ENCODE peak calls at places on chromosomes 13 and 19, in seven cellular contexts. V is stimulated activated CD8-positive, alpha-beta memory T cell treated with anti-CD3 and anti-CD28 coated beads, Interleukin-7, amount 100 ng/mL, for 24 hours; Q is small intestine; M is activated CD8-positive, alpha-beta T cell treated with anti-CD3 and anti-CD28 coated beads for 36 hours; C is activated naive CD8-positive, alpha-beta T cell treated with anti-CD3 and anti-CD28 coated beads, Interleukin-2, amount 50 U/mL, for 24 hours; N is substantia nigra; Y is neural crest cell. S is an unnamed sample.

GRCh38 chr13:76647550-76647949 is 238.7 kb downstream of the KCTD12 start:
- DNase-seq in V (no peak), Q (no peak), M (no peak), C (no peak), N (no peak), Y (no peak), S (no peak)

GRCh38 chr13:34435338-34435737 is 506.7 kb upstream of the NBEA start:
- DNase-seq in V (no peak), Q (no peak), M (no peak), C (no peak), N (no peak), Y (no peak), S (no peak)

GRCh38 chr19:752652-753517 is 2.0 kb downstream of the MISP start:
- DNase-seq in V (no peak), Q (peak), M (no peak), C (no peak), N (no peak), Y (no peak), S (no peak)

GRCh38 chr13:42753697-42754096 is 27.7 kb upstream of the FAM216B start:
- DNase-seq in V (no peak), Q (no peak), M (no peak), C (no peak), N (no peak), Y (no peak), S (no peak)

GRCh38 chr19:18479964-18480723 is 41.7 kb downstream of the ELL start:
- DNase-seq in V (no peak), Q (no peak), M (no peak), C (no peak), N (no peak), Y (no peak), S (no peak)

GRCh38 chr13:46179576-46180368 is 2.2 kb downstream of the LCP1 start:
- DNase-seq in V (peak), Q (peak), M (peak), C (peak), N (no peak), Y (no peak), S (peak)

GRCh38 chr19:8145969-8146368 is 3.4 kb downstream of the FBN3 start:
- DNase-seq in V (no peak), Q (peak), M (no peak), C (no peak), N (no peak), Y (no peak), S (no peak)

GRCh38 chr19:13102666-13103584 is at the start of gene LYL1:
- DNase-seq in V (no peak), Q (peak), M (peak), C (peak), N (peak), Y (no peak), S (no peak)

GRCh38 chr19:46404039-46404883 is 9.1 kb downstream of the CCDC8 start:
- DNase-seq in V (no peak), Q (peak), M (no peak), C (no peak), N (peak), Y (peak), S (no peak)

GRCh38 chr13:93268327-93269028 is 41.9 kb downstream of the GPC6 start:
- DNase-seq in V (no peak), Q (no peak), M (no peak), C (no peak), N (no peak), Y (no peak), S (no peak)

GRCh38 chr13:65914707-65915106 is 1315.4 kb downstream of the PCDH9 start:
- DNase-seq in V (no peak), Q (no peak), M (no peak), C (no peak), N (no peak), Y (no peak), S (no peak)

GRCh38 chr19:3866798-3867638 is 1.8 kb downstream of the ZFR2 start:
- DNase-seq in V (no peak), Q (no peak), M (no peak), C (no peak), N (no peak), Y (no peak), S (no peak)

GRCh38 chr13:72259528-72259927 is 392.5 kb upstream of the DACH1 start:
- DNase-seq in V (no peak), Q (no peak), M (no peak), C (no peak), N (no peak), Y (no peak), S (no peak)

GRCh38 chr13:98129059-98129741 is 13.7 kb upstream of the FARP1 start:
- DNase-seq in V (no peak), Q (no peak), M (no peak), C (no peak), N (no peak), Y (no peak), S (no peak)

GRCh38 chr13:102847272-102848234 is 1.7 kb downstream of the ERCC5 start:
- DNase-seq in V (no peak), Q (peak), M (peak), C (no peak), N (peak), Y (no peak), S (no peak)

GRCh38 chr19:57103573-57104277 is 16.1 kb upstream of the USP29 start:
- DNase-seq in V (peak), Q (peak), M (peak), C (peak), N (peak), Y (peak), S (peak)

GRCh38 chr19:40681039-40681438 is 9.4 kb downstream of the NUMBL start:
- DNase-seq in V (no peak), Q (no peak), M (no peak), C (no peak), N (no peak), Y (no peak), S (no peak)

GRCh38 chr13:64505511-64505910 is 2724.6 kb downstream of the PCDH9 start:
- DNase-seq in V (no peak), Q (no peak), M (no peak), C (no peak), N (no peak), Y (no peak), S (no peak)

GRCh38 chr19:41219924-41220567 is 1.0 kb downstream of the AXL start:
- DNase-seq in V (no peak), Q (no peak), M (no peak), C (no peak), N (no peak), Y (no peak), S (no peak)

GRCh38 chr19:39083983-39084731 is at the start of gene ACP7:
- DNase-seq in V (no peak), Q (no peak), M (peak), C (peak), N (no peak), Y (no peak), S (no peak)

GRCh38 chr19:13214036-13214730 is 64.0 kb downstream of the IER2 start:
- DNase-seq in V (no peak), Q (no peak), M (no peak), C (no peak), N (no peak), Y (no peak), S (no peak)

GRCh38 chr13:103133551-103133950 is 67.3 kb upstream of the SLC10A2 start:
- DNase-seq in V (no peak), Q (no peak), M (no peak), C (no peak), N (no peak), Y (no peak), S (no peak)

GRCh38 chr13:24540236-24541126 is 27.9 kb upstream of the PARP4 start:
- DNase-seq in V (no peak), Q (peak), M (peak), C (no peak), N (no peak), Y (peak), S (no peak)

GRCh38 chr19:46490774-46491173 is 4.9 kb downstream of the PNMA8B start:
- DNase-seq in V (no peak), Q (no peak), M (no peak), C (no peak), N (no peak), Y (no peak), S (no peak)

GRCh38 chr19:39430675-39431593 is 4.8 kb downstream of the RPS16 start:
- DNase-seq in V (no peak), Q (peak), M (peak), C (peak), N (no peak), Y (no peak), S (peak)

GRCh38 chr13:31790992-31791391 is 51.7 kb downstream of the RXFP2 start:
- DNase-seq in V (no peak), Q (no peak), M (no peak), C (no peak), N (no peak), Y (no peak), S (no peak)

GRCh38 chr13:47168086-47168485 is 271.2 kb upstream of the HTR2A start:
- DNase-seq in V (no peak), Q (no peak), M (no peak), C (no peak), N (no peak), Y (no peak), S (no peak)

GRCh38 chr13:85632526-85633215 is 166.5 kb downstream of the SLITRK6 start:
- DNase-seq in V (no peak), Q (no peak), M (no peak), C (no peak), N (no peak), Y (no peak), S (no peak)

GRCh38 chr19:55597493-55597892 is 1.8 kb downstream of the FIZ1 start:
- DNase-seq in V (no peak), Q (no peak), M (no peak), C (no peak), N (no peak), Y (no peak), S (no peak)

GRCh38 chr13:92136449-92137180 is 738.2 kb downstream of the GPC5 start:
- DNase-seq in V (no peak), Q (no peak), M (no peak), C (no peak), N (no peak), Y (no peak), S (no peak)

GRCh38 chr13:20776751-20777150 is 3.0 kb upstream of the EEF1AKMT1 start:
- DNase-seq in V (no peak), Q (no peak), M (no peak), C (no peak), N (no peak), Y (no peak), S (no peak)